ENCODE peak calls at places on chromosome 11, in nine cellular contexts. U, G, S, I, C, K, D, A and R are unnamed samples.

GRCh38 chr11:23192256-23192655 is 332.0 kb upstream of the CCDC179 start:
- DNase-seq in K (no peak), A (no peak), G (no peak), C (no peak), D (peak; percentile 23), I (no peak), U (no peak), S (no peak), R (no peak)

GRCh38 chr11:87307101-87307500 is 269.4 kb downstream of the TMEM135 start:
- DNase-seq in I (no peak), K (no peak), U (no peak), C (no peak), S (no peak), G (no peak), A (no peak), D (no peak), R (no peak)

GRCh38 chr11:57144075-57144474 is 37.7 kb upstream of the LRRC55 start:
- DNase-seq in A (no peak), D (no peak), S (no peak), U (no peak), G (no peak), K (no peak), I (no peak), C (no peak), R (no peak)

GRCh38 chr11:64060861-64061444 is 25.2 kb downstream of the FLRT1 start:
- DNase-seq in A (no peak), U (peak; percentile 25), S (no peak), K (peak; percentile 38), D (no peak), G (peak; percentile 58), I (peak; percentile 81), C (no peak), R (peak; percentile 83)

GRCh38 chr11:122843281-122844150 is 5.2 kb downstream of the CRTAM start:
- DNase-seq in I (no peak), A (no peak), C (no peak), U (no peak), G (no peak), S (no peak), D (no peak), K (no peak), R (no peak)

GRCh38 chr11:70671083-70671482 is 272.8 kb downstream of the CTTN start:
- DNase-seq in U (no peak), A (no peak), G (no peak), S (no peak), C (no peak), K (no peak), D (no peak), I (no peak), R (peak; percentile 31)

GRCh38 chr11:119618208-119618909 is 110.6 kb downstream of the NECTIN1 start:
- DNase-seq in A (no peak), G (no peak), U (peak; percentile 10), I (peak; percentile 64), C (peak; percentile 87), K (no peak), S (no peak), D (no peak), R (no peak)

GRCh38 chr11:111379500-111380136 is 543 bp upstream of the POU2AF1 start:
- DNase-seq in I (no peak), C (no peak), A (no peak), K (peak; percentile 32), S (no peak), U (no peak), G (no peak), D (no peak), R (no peak)

GRCh38 chr11:46912526-46913150 is 5.7 kb downstream of the LRP4 start:
- DNase-seq in C (peak; percentile 45), U (no peak), S (no peak), I (no peak), A (no peak), D (peak; percentile 37), K (no peak), G (peak; percentile 86), R (no peak)

GRCh38 chr11:36150986-36151385 is 138.2 kb downstream of the COMMD9 start:
- DNase-seq in G (no peak), S (no peak), D (no peak), C (peak; percentile 82), U (no peak), A (no peak), I (no peak), K (no peak), R (no peak)

GRCh38 chr11:85663781-85664560 is 958 bp downstream of the CREBZF start:
- DNase-seq in D (peak; percentile 73), I (peak; percentile 89), S (peak; percentile 31), G (peak; percentile 78), A (no peak), C (peak; percentile 53), U (peak; percentile 68), K (peak; percentile 89), R (peak; percentile 93)

GRCh38 chr11:36265793-36266628 is 23.2 kb downstream of the COMMD9 start:
- DNase-seq in S (peak; percentile 8), G (peak; percentile 44), C (no peak), A (no peak), U (peak; percentile 47), I (peak; percentile 65), D (peak; percentile 48), K (peak; percentile 33), R (no peak)

GRCh38 chr11:32870676-32871075 is 21.9 kb upstream of the QSER1 start:
- DNase-seq in I (no peak), U (peak; percentile 7), A (no peak), C (no peak), K (no peak), S (no peak), G (peak; percentile 34), D (peak; percentile 35), R (no peak)

GRCh38 chr11:114111369-114112042 is 52.0 kb downstream of the ZBTB16 start:
- DNase-seq in K (no peak), A (no peak), I (no peak), U (no peak), S (no peak), C (peak; percentile 23), G (no peak), D (no peak), R (no peak)

GRCh38 chr11:110173775-110174644 is 80.8 kb downstream of the ZC3H12C start:
- DNase-seq in S (peak; percentile 24), G (peak; percentile 33), K (peak; percentile 43), I (peak; percentile 72), A (peak; percentile 30), C (no peak), U (peak; percentile 58), D (peak; percentile 69), R (no peak)

GRCh38 chr11:133530501-133530835 is 1.8 kb downstream of the OPCML start:
- DNase-seq in D (no peak), G (no peak), S (no peak), A (no peak), K (no peak), I (no peak), C (no peak), U (no peak), R (no peak)

GRCh38 chr11:33773399-33774355 is 643 bp downstream of the FBXO3 start:
- DNase-seq in D (peak; percentile 63), I (no peak), G (no peak), S (no peak), A (no peak), K (peak; percentile 22), C (no peak), U (peak; percentile 35), R (no peak)

GRCh38 chr11:61775606-61776554 is 16.5 kb downstream of the TMEM258 start:
- DNase-seq in U (no peak), I (no peak), D (no peak), S (no peak), C (no peak), A (no peak), G (no peak), K (no peak), R (peak; percentile 16)